ENCODE peak calls at places on chromosomes 11 and 22, in nine cellular contexts. W is CD4-positive, alpha-beta T cell; P is activated T-helper 1 cell treated with anti-CD3 and anti-CD28 coated beads, Interleukin-12 subunit alpha, Interleukin-12 subunit beta, Interleukin-2, Interleukin-4 antibody, amounts not matched to agents 30 ng/mL and 10 ng/mL and 1 ng/mL, durations not matched to agents 14 hours and 24 hours and 36 hours; C is cardiac fibroblast; I is ovary; B is KBM-7; G is EH; M is stimulated activated CD8-positive, alpha-beta memory T cell treated with anti-CD3 and anti-CD28 coated beads, Interleukin-15, amount 100 ng/mL, for 1 hour; S is stimulated activated naive CD8-positive, alpha-beta T cell treated with anti-CD3 and anti-CD28 coated beads, Interleukin-15, amount 100 ng/mL, for 72 hours. O is an unnamed sample.

GRCh38 chr11:77999446-77999845 is 5.0 kb upstream of the INTS4 start:
- DNase-seq in W (no peak), B (no peak), G (no peak), I (no peak), C (no peak), S (no peak), M (no peak), P (no peak), O (no peak)

GRCh38 chr11:2672553-2673249 is 27.1 kb downstream of the KCNQ1OT1 start:
- DNase-seq in W (no peak), P (no peak), B (no peak), I (no peak), M (no peak), S (no peak), G (no peak), C (no peak), O (no peak)

GRCh38 chr11:134289789-134290188 is 13.6 kb downstream of the GLB1L3 start:
- DNase-seq in C (no peak), B (no peak), M (no peak), I (no peak), G (no peak), P (no peak), W (no peak), S (no peak), O (no peak)

GRCh38 chr11:4191031-4191571 is 96.5 kb downstream of the RRM1 start:
- DNase-seq in C (no peak), B (no peak), P (no peak), S (no peak), I (no peak), M (no peak), W (no peak), G (no peak), O (no peak)

GRCh38 chr11:115338476-115338875 is 165.7 kb downstream of the CADM1 start:
- DNase-seq in W (no peak), B (no peak), C (no peak), I (no peak), P (no peak), M (no peak), S (no peak), G (no peak), O (no peak)

GRCh38 chr11:86955674-86956522 is 703 bp upstream of the FZD4 start:
- DNase-seq in S (peak; percentile 33), B (peak; percentile 85), P (peak; percentile 16), I (peak; percentile 91), C (peak; percentile 76), G (peak; percentile 77), M (no peak), W (no peak), O (peak; percentile 94)

GRCh38 chr22:22090650-22091399 is 108.2 kb upstream of the TOP3B start:
- DNase-seq in M (no peak), I (no peak), B (no peak), G (no peak), C (no peak), W (no peak), S (no peak), P (no peak), O (no peak)

GRCh38 chr11:123381817-123382554 is 48.1 kb upstream of the GRAMD1B start:
- DNase-seq in G (no peak), M (no peak), I (no peak), P (peak; percentile 70), C (no peak), W (no peak), B (no peak), S (peak; percentile 50), O (no peak)

GRCh38 chr22:23250424-23251363 is 70.4 kb downstream of the BCR start:
- DNase-seq in C (no peak), S (no peak), I (no peak), M (no peak), W (no peak), B (no peak), G (no peak), P (no peak), O (no peak)

GRCh38 chr11:130528301-130528651 is 79.8 kb downstream of the ADAMTS15 start:
- DNase-seq in I (no peak), M (no peak), P (no peak), S (no peak), C (no peak), G (peak; percentile 50), W (no peak), B (no peak), O (no peak)

GRCh38 chr11:59754494-59754858 is 700 bp upstream of the STX3 start:
- DNase-seq in M (no peak), W (peak; percentile 9), B (no peak), G (no peak), I (no peak), S (no peak), C (no peak), P (no peak), O (peak; percentile 29)

GRCh38 chr11:17221968-17222367 is 14.2 kb upstream of the PIK3C2A start:
- DNase-seq in P (no peak), C (peak; percentile 76), G (peak; percentile 63), M (no peak), W (no peak), B (peak; percentile 45), I (no peak), S (no peak), O (no peak)

GRCh38 chr11:116946414-116946813 is 109.0 kb upstream of the APOA1 start:
- DNase-seq in P (no peak), I (no peak), S (no peak), B (no peak), W (no peak), C (peak; percentile 66), M (no peak), G (peak; percentile 76), O (no peak)

GRCh38 chr11:109765709-109766311 is 327.4 kb upstream of the ZC3H12C start:
- DNase-seq in W (no peak), P (no peak), I (no peak), C (no peak), S (no peak), G (no peak), B (no peak), M (no peak), O (no peak)

GRCh38 chr11:84819561-84819960 is 807.6 kb downstream of the DLG2 start:
- DNase-seq in G (no peak), C (no peak), I (no peak), P (no peak), S (no peak), W (no peak), M (no peak), B (no peak), O (no peak)

GRCh38 chr11:79520086-79520485 is 79.3 kb upstream of the TENM4 start:
- DNase-seq in C (no peak), S (no peak), B (no peak), M (no peak), P (no peak), I (no peak), W (no peak), G (no peak), O (no peak)

GRCh38 chr11:1826552-1827094 is 8.2 kb upstream of the SYT8 start:
- DNase-seq in W (no peak), B (no peak), C (peak; percentile 81), G (peak; percentile 36), P (no peak), I (no peak), S (no peak), M (no peak), O (peak; percentile 64)

GRCh38 chr22:46703996-46704370 is 34.1 kb downstream of the CERK start:
- DNase-seq in B (no peak), I (no peak), G (no peak), S (no peak), P (no peak), C (no peak), M (no peak), W (no peak), O (no peak)

GRCh38 chr11:2376751-2377451 is at the start of gene CD81:
- DNase-seq in C (peak; percentile 38), B (no peak), I (peak; percentile 82), G (peak; percentile 47), S (peak; percentile 67), P (peak; percentile 51), W (peak; percentile 59), M (no peak), O (peak; percentile 97)

GRCh38 chr11:120546312-120547205 is 35.0 kb downstream of the GRIK4 start:
- DNase-seq in I (peak; percentile 89), P (no peak), W (no peak), S (no peak), M (no peak), B (no peak), G (peak; percentile 98), C (peak; percentile 91), O (peak; percentile 55)

GRCh38 chr11:31375866-31376265 is 6.2 kb downstream of the DNAJC24 start:
- DNase-seq in C (no peak), I (no peak), P (no peak), W (no peak), M (no peak), B (no peak), S (no peak), G (no peak), O (no peak)

GRCh38 chr11:86244063-86244521 is 461 bp upstream of the EED start:
- DNase-seq in W (peak; percentile 83), M (peak; percentile 74), B (peak; percentile 94), I (peak; percentile 89), G (peak; percentile 85), C (peak; percentile 93), P (peak; percentile 86), S (no peak), O (peak; percentile 92)

GRCh38 chr11:65133724-65134123 is 595 bp downstream of the SYVN1 start:
- DNase-seq in B (no peak), G (no peak), S (no peak), W (no peak), I (peak; percentile 70), M (no peak), C (peak; percentile 31), P (no peak), O (no peak)

GRCh38 chr11:65642014-65642671 is 4.2 kb downstream of the SIPA1 start:
- DNase-seq in W (no peak), S (no peak), M (no peak), G (no peak), I (no peak), P (no peak), B (no peak), C (no peak), O (peak; percentile 69)

GRCh38 chr11:44699497-44699896 is 27.3 kb upstream of the TSPAN18 start:
- DNase-seq in S (no peak), C (no peak), I (no peak), B (no peak), W (no peak), M (no peak), P (no peak), G (no peak), O (no peak)

GRCh38 chr11:73185680-73186293 is 32.3 kb upstream of the P2RY2 start:
- DNase-seq in M (no peak), W (no peak), G (peak; percentile 96), S (no peak), I (peak; percentile 35), C (peak; percentile 94), B (no peak), P (no peak), O (no peak)

GRCh38 chr11:65625628-65626342 is 10.2 kb downstream of the PCNX3 start:
- DNase-seq in P (peak; percentile 35), G (peak; percentile 57), C (peak; percentile 46), I (peak; percentile 66), M (no peak), B (peak; percentile 79), W (peak; percentile 49), S (peak; percentile 56), O (peak; percentile 87)

GRCh38 chr11:132126973-132127900 is 756.8 kb downstream of the NTM start:
- DNase-seq in M (no peak), W (no peak), B (no peak), P (no peak), I (no peak), C (peak; percentile 97), G (peak; percentile 91), S (no peak), O (peak; percentile 55)

GRCh38 chr11:3000032-3000961 is 8.2 kb upstream of the NAP1L4 start:
- DNase-seq in P (no peak), S (no peak), B (no peak), M (no peak), W (no peak), G (peak; percentile 49), I (peak; percentile 56), C (peak; percentile 39), O (peak; percentile 43)

GRCh38 chr11:68659158-68659921 is 25.0 kb upstream of the GAL start:
- DNase-seq in B (peak; percentile 46), G (peak; percentile 97), I (peak; percentile 90), C (peak; percentile 98), S (no peak), P (no peak), M (no peak), W (no peak), O (peak; percentile 50)

GRCh38 chr11:77656362-77656761 is 18.8 kb upstream of the CLNS1A start:
- DNase-seq in C (no peak), W (no peak), M (no peak), G (no peak), P (no peak), I (no peak), B (no peak), S (no peak), O (peak; percentile 22)